ENCODE peak calls at places on chromosomes 2 and 18, in four cellular contexts. M is GM23338; Q is CD8-positive, alpha-beta memory T cell; A is GM23248. T is an unnamed sample. For H3K4me1, the result is how much of the 10 kb centered on the place peaks cover.

GRCh38 chr2:170428868-170429267 is 250.9 kb downstream of the MYO3B start:
- DNase-seq in M (no peak), Q (no peak), A (no peak), T (no peak)

GRCh38 chr18:12246849-12247808 is 7.0 kb upstream of the CIDEA start:
- DNase-seq in M (peak), Q (no peak), A (peak), T (no peak)

GRCh38 chr2:166384774-166385173 is 9.0 kb upstream of the SCN9A start:
- DNase-seq in M (peak), Q (no peak), A (peak), T (no peak)

GRCh38 chr2:145984541-145984940 is 1464.6 kb upstream of the ZEB2 start:
- DNase-seq in M (no peak), Q (no peak), A (peak), T (no peak)

GRCh38 chr2:169107645-169108044 is 38.3 kb downstream of the DHRS9 start:
- DNase-seq in M (no peak), Q (no peak), A (no peak), T (no peak)

GRCh38 chr2:189149981-189150380 is 29.6 kb downstream of the COL5A2 start:
- DNase-seq in M (no peak), Q (no peak), A (peak), T (no peak)

GRCh38 chr2:196677404-196677803 is 37.9 kb downstream of the CCDC150 start:
- DNase-seq in M (no peak), Q (no peak), A (peak), T (no peak)

GRCh38 chr2:167196461-167197252 is 308.4 kb downstream of the XIRP2 start:
- DNase-seq in M (no peak), Q (no peak), A (peak), T (no peak)

GRCh38 chr18:35730738-35731370 is 149.3 kb downstream of the GALNT1 start:
- DNase-seq in M (no peak), Q (no peak), A (no peak), T (no peak)

GRCh38 chr2:38700113-38700780 is 34.3 kb downstream of the GALM start:
- DNase-seq in M (no peak), Q (no peak), A (no peak), T (no peak)

GRCh38 chr2:173990970-173991819 is 26.0 kb upstream of the SP3 start:
- DNase-seq in M (no peak), Q (no peak), A (peak), T (no peak)

GRCh38 chr2:234548720-234549420 is 52.0 kb upstream of the ARL4C start:
- DNase-seq in M (peak), Q (no peak), A (peak), T (no peak)

GRCh38 chr2:200380139-200380561 is 73.7 kb downstream of the SPATS2L start:
- DNase-seq in M (no peak), Q (no peak), A (no peak), T (no peak)

GRCh38 chr18:24075731-24076130 is 61.2 kb downstream of the TTC39C start:
- DNase-seq in M (no peak), Q (no peak), A (peak), T (no peak)

GRCh38 chr2:216643986-216644662 is 10.9 kb downstream of the IGFBP2 start:
- DNase-seq in M (peak), Q (no peak), A (peak), T (no peak)

GRCh38 chr2:207792244-207792785 is 22.6 kb upstream of the FZD5 start:
- DNase-seq in M (peak), Q (no peak), A (peak), T (no peak)

GRCh38 chr2:9565436-9566153 is 10.0 kb upstream of the ADAM17 start:
- DNase-seq in M (no peak), Q (no peak), A (peak), T (no peak)

GRCh38 chr2:163637876-163638275 is 97.9 kb downstream of the FIGN start:
- DNase-seq in M (no peak), Q (no peak), A (no peak), T (no peak)

GRCh38 chr18:31857516-31858106 is 85.3 kb downstream of the TRAPPC8 start:
- DNase-seq in M (no peak), Q (no peak), A (no peak), T (no peak)

GRCh38 chr2:208880171-208880570 is 473.6 kb downstream of the PTH2R start:
- DNase-seq in M (no peak), Q (no peak), A (no peak), T (no peak)

GRCh38 chr18:35711227-35711626 is 129.7 kb downstream of the GALNT1 start:
- DNase-seq in M (no peak), Q (no peak), A (no peak), T (no peak)

GRCh38 chr2:45301307-45302010 is 292.2 kb upstream of the SIX2 start:
- DNase-seq in M (no peak), Q (no peak), A (no peak), T (no peak)

GRCh38 chr2:241836257-241836656 is 22.4 kb downstream of the PDCD1 start:
- DNase-seq in M (no peak), Q (no peak), A (no peak), T (no peak)

GRCh38 chr2:63755980-63756379 is 85.7 kb upstream of the UGP2 start:
- DNase-seq in M (no peak), Q (no peak), A (peak), T (no peak)

GRCh38 chr2:219522111-219523030 is 8.1 kb downstream of the ASIC4 start:
- DNase-seq in M (peak), Q (no peak), A (peak), T (no peak)

GRCh38 chr18:64444819-64445218 is 295.9 kb upstream of the LINC00305 start:
- DNase-seq in M (peak), Q (no peak), A (no peak), T (no peak)

DNA sequence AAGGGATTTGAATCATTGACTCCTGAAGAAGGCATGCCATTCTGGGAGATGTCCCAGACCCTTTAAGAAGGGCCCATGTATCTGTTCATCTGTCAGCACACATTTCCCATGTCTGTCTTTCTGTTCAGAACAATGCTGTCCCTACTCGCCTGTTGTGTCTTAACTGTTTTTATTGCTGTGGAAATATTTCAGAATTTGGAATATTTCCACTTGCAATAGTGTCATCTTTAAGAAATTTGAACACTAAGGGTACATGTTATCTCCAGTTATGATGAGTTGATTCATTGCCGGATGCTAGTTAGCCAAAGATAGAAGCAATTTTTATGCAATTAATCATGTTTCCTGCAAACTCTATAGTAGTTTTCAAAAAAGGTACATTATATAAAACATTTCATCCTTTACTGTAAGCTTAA is 36.9 kb upstream of the NT5C1B start:
- DNase-seq in M (no peak), Q (no peak), A (peak), T (no peak)
- H3K4me1 ChIP-seq in M (under half), Q (under half), A (half or more), T (under half)

GRCh38 chr2:152348388-152348787 is 13.4 kb downstream of the FMNL2 start:
- DNase-seq in M (no peak), Q (no peak), A (peak), T (no peak)

GRCh38 chr2:152347076-152347475 is 12.1 kb downstream of the FMNL2 start:
- DNase-seq in M (no peak), Q (no peak), A (peak), T (no peak)

GRCh38 chr2:152352616-152353015 is 17.6 kb downstream of the FMNL2 start:
- DNase-seq in M (no peak), Q (no peak), A (no peak), T (no peak)

GRCh38 chr2:152349416-152349815 is 14.4 kb downstream of the FMNL2 start:
- DNase-seq in M (no peak), Q (no peak), A (no peak), T (no peak)

DNA sequence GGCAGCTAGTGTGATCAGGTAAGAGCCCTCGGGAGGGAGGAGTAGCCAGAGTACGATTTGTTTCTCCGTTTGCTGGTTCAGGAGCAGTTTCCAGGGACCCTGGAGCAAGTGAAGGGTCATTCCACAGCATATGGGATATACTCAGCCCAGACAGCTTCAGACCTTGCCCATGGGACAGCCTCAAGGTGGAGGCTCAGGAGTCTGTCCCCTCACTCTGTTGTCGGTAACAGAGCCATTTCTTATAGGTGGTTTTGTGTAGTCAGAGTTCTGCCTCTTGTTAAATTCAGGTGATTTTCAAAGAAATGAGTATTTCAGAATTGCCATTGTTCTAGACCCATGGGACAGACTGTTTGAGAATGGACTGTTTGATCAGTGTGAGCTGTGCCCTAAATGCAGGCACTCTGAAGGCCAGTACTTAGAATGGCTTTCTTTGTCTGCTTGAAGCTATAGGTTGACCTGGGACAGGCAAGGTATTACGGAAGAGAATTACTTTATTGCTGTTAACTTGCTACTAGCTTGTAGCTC is 15.2 kb downstream of the FMNL2 start:
- DNase-seq in M (no peak), Q (no peak), A (no peak), T (no peak)
- H3K4me3 ChIP-seq in M (no peak), Q (no peak), A (no peak), T (no peak)

DNA sequence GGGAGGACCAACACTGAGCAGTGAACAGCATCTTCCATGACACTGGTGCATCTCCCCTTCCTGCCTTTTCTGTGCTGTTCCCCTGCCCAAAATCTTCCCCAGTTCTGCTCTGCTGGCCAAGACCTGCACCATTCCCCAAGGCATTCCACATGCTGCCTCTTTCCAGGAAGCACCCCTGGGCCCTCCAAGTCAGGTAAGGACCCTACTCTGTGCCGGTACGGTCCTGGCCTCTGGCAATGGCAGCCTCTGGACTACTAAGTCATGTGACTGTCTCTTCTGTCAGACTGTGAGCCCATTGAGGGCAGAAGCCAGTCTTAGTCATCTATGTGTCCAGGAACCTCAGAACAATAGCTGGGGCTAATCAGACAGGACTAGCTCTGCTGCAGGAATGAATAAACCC is 282.0 kb downstream of the MYCN start:
- DNase-seq in M (no peak), Q (no peak), A (no peak), T (no peak)
- H3K27ac ChIP-seq in M (no peak), Q (no peak), A (no peak), T (no peak)

DNA sequence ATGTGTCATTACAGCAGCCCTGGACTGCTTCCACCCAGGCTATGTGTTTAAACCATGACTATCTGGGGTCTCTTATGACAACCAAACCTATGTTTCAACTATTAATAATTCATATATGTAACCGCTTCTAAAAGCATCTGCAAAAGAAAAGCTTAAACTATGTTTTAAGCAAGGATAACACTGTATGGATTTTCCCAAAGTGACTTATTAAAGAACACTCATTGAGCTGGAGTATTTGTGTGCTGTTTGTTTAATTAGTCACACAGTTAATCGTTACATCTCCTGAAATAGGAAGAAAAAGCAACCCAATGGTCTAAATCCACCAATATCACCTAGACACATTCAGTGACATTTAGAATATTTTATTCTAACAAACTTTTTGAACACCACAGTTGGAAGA is 51.3 kb downstream of the TMEM163 start:
- DNase-seq in M (no peak), Q (no peak), A (no peak), T (no peak)
- H3K4me1 ChIP-seq in M (under half), Q (half or more), A (under half), T (under half)

DNA sequence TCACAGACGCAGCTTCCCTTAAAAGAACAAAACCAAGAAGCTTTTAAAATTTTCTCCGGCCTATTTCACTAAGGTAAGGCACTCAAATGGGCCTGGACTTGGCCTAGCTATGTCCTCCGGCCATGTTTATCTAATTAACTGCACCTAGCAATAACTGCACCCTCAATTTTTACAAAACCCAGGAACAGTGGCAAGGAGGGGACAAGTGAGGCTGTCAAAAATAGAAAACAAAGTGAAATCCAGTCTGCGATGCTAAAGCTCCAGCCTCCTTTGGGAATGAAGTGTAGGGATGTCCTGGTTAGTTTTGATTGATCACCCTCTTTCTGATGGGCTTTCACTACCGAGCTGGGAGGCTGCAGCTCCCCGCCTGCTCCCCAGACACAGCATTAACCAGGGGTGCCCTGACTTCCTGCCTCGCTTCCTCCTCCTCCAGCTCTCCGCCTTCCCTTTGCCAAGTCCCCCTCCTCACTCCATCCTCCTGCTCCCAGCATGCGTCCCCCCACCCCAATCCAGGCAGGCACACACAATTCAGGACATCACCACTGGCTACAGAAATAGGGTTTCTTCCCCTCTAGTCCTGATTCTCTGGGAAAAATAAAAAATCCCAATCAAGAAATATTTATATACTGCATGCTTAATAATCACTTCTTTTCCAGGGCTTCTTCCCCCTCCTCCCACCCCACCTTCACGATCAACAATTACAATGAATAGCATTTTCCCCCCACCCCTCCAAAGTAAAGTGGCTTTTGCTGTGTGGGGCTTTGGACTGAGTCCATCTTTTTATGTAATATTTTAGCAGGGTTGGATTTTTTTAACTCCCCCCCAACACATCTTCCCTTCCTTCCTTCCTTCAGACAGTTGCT is 3.4 kb upstream of the POU3F3 start:
- DNase-seq in M (peak), Q (no peak), A (no peak), T (no peak)
- H3K4me3 ChIP-seq in M (peak), Q (no peak), A (no peak), T (no peak)

GRCh38 chr2:26299488-26300092 is 46.4 kb upstream of the SELENOI start:
- DNase-seq in M (peak), Q (no peak), A (peak), T (peak)

GRCh38 chr2:26298638-26299393 is 47.1 kb upstream of the SELENOI start:
- DNase-seq in M (peak), Q (no peak), A (peak), T (no peak)

GRCh38 chr2:26302846-26303245 is 43.1 kb upstream of the SELENOI start:
- DNase-seq in M (no peak), Q (no peak), A (peak), T (no peak)

GRCh38 chr2:26298286-26298637 is 47.7 kb upstream of the SELENOI start:
- DNase-seq in M (peak), Q (no peak), A (no peak), T (no peak)

DNA sequence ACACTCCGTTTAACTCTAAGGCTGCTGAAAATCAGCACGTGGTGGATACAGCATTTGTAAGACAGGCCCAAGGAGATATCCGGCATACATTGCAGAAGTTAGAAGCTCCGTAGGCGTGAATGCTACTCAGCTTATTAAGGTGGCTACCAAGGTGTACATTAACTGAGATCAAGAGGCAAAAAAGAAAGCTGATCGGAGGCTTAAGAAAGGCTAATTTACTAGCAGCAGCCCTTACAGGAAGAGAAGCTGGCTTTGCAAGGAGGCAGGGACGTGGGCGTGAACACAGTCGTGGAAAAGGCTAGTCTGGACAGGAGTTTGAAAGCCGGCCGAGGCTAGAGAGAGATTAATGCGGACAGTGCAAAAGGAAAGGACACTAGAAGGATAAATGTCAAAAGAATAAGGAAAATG is 45.7 kb upstream of the SELENOI start:
- DNase-seq in M (no peak), Q (no peak), A (peak), T (no peak)
- H3K27ac ChIP-seq in M (peak), Q (no peak), A (peak), T (no peak)

DNA sequence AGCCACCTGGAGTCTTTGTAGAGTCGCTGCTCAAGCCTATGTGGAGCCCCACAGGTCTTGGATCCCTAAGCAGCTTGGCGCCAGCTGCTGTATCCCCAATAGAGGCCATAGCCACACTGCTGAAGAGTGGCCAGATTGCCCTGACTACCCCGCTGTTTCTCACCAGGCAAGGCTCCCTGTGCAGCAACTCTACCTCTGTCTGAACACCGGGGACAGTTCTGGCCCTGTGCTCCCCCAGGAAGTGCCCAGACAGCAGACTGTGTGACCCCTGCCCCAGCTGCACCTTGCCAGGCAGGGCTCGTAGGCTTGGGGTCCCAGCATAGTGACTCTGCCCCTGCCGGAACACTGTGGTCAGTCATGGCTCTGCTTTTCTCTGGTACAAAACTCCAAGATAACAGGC is 53.5 kb upstream of the GALNT13 start:
- DNase-seq in M (no peak), Q (no peak), A (no peak), T (no peak)
- H3K4me1 ChIP-seq in M (under half), Q (under half), A (under half), T (under half)

T was measured in iPS DF 6.9.